ENCODE peak calls at places on chromosomes 5 and 9, in nine cellular contexts. J is gastrocnemius medialis; A is GM12891; P is COR-L47; U is Right ventricle myocardium inferior; W is activated naive CD8-positive, alpha-beta T cell treated with anti-CD3 and anti-CD28 coated beads, Interleukin-2, amount 10 ng/mL, durations not matched to agents 7 days and 5 days; I is activated CD4-positive, CD25-positive, alpha-beta regulatory T cell; H is T-helper 2 cell; F is Ammon's horn. L is an unnamed sample.

GRCh38 chr9:77215874-77216273 is 38.5 kb downstream of the VPS13A start:
- DNase-seq in J (no peak), A (no peak), P (no peak), U (no peak), W (no peak), I (no peak), H (no peak), F (peak), L (no peak)

GRCh38 chr5:137320056-137321045 is 178.8 kb downstream of the SPOCK1 start:
- DNase-seq in J (peak), A (peak), P (peak), U (no peak), W (no peak), I (no peak), H (peak), F (peak), L (peak)

GRCh38 chr5:1510631-1511030 is 13.1 kb downstream of the LPCAT1 start:
- DNase-seq in J (peak), A (peak), P (no peak), U (peak), W (peak), I (no peak), H (no peak), F (no peak), L (peak)

GRCh38 chr9:34759432-34760134 is 49.6 kb upstream of the CCL21 start:
- DNase-seq in J (no peak), A (no peak), P (no peak), U (no peak), W (no peak), I (no peak), H (no peak), F (peak), L (no peak)

GRCh38 chr5:173394701-173395100 is 66.5 kb upstream of the STC2 start:
- DNase-seq in J (no peak), A (no peak), P (no peak), U (no peak), W (no peak), I (no peak), H (no peak), F (no peak), L (no peak)

GRCh38 chr9:14508884-14509283 is 184.3 kb downstream of the ZDHHC21 start:
- DNase-seq in J (no peak), A (no peak), P (no peak), U (no peak), W (no peak), I (no peak), H (no peak), F (no peak), L (no peak)

GRCh38 chr5:168088415-168089165 is 202.9 kb upstream of the WWC1 start:
- DNase-seq in J (no peak), A (no peak), P (no peak), U (no peak), W (no peak), I (no peak), H (no peak), F (no peak), L (no peak)

GRCh38 chr9:76932778-76933177 is 26.9 kb upstream of the PRUNE2 start:
- DNase-seq in J (no peak), A (no peak), P (no peak), U (no peak), W (no peak), I (no peak), H (no peak), F (no peak), L (no peak)

GRCh38 chr5:55737793-55738192 is at the start of gene DDX4:
- DNase-seq in J (no peak), A (no peak), P (no peak), U (no peak), W (no peak), I (no peak), H (no peak), F (no peak), L (no peak)

GRCh38 chr5:27328480-27328879 is 290.1 kb upstream of the CDH9 start:
- DNase-seq in J (no peak), A (no peak), P (no peak), U (no peak), W (no peak), I (no peak), H (no peak), F (peak), L (no peak)

GRCh38 chr5:148561712-148562365 is 92.5 kb downstream of the HTR4 start:
- DNase-seq in J (no peak), A (no peak), P (no peak), U (no peak), W (no peak), I (no peak), H (no peak), F (no peak), L (no peak)

GRCh38 chr9:95516221-95516735 is 493 bp downstream of the PTCH1 start:
- DNase-seq in J (no peak), A (no peak), P (no peak), U (no peak), W (peak), I (no peak), H (peak), F (no peak), L (no peak)

GRCh38 chr9:134636142-134636507 is 5.5 kb upstream of the COL5A1 start:
- DNase-seq in J (no peak), A (no peak), P (no peak), U (no peak), W (no peak), I (no peak), H (no peak), F (no peak), L (no peak)

GRCh38 chr5:4627887-4628286 is 512.2 kb upstream of the ADAMTS16 start:
- DNase-seq in J (no peak), A (no peak), P (no peak), U (no peak), W (no peak), I (no peak), H (no peak), F (no peak), L (no peak)

L was measured in GM12892.